ENCODE peak calls at places on chromosomes 2 and 18, in four cellular contexts. One of them, this sample, is unnamed.
A peak's percentile ranks its signal among the peaks of the same experiment; 100 is the strongest.

GRCh38 chr2:71685941-71686611 is 232.7 kb downstream of the DYSF start:
- DNase-seq in HCT116: no peak
- DNase-seq in transverse colon: no peak
- DNase-seq in tibial artery: peak; percentile 59
- DNase-seq in this sample: no peak

GRCh38 chr18:44098551-44099098 is 582.1 kb upstream of the SETBP1 start:
- DNase-seq in HCT116: no peak
- DNase-seq in transverse colon: peak; percentile 12
- DNase-seq in tibial artery: no peak
- DNase-seq in this sample: no peak

GRCh38 chr2:200308001-200308400 is 1.5 kb downstream of the SPATS2L start:
- DNase-seq in HCT116: no peak
- DNase-seq in transverse colon: no peak
- DNase-seq in tibial artery: no peak
- DNase-seq in this sample: no peak

GRCh38 chr2:143514413-143514812 is 385.2 kb downstream of the ARHGAP15 start:
- DNase-seq in HCT116: no peak
- DNase-seq in transverse colon: no peak
- DNase-seq in tibial artery: no peak
- DNase-seq in this sample: no peak

GRCh38 chr18:7601249-7601620 is 34.1 kb downstream of the PTPRM start:
- DNase-seq in HCT116: no peak
- DNase-seq in transverse colon: no peak
- DNase-seq in tibial artery: no peak
- DNase-seq in this sample: no peak

GRCh38 chr18:24209558-24209957 is 70.7 kb downstream of the CABYR start:
- DNase-seq in HCT116: peak; percentile 35
- DNase-seq in transverse colon: no peak
- DNase-seq in tibial artery: no peak
- DNase-seq in this sample: no peak

GRCh38 chr2:113072584-113072983 is 4.8 kb downstream of the IL1F10 start:
- DNase-seq in HCT116: no peak
- DNase-seq in transverse colon: no peak
- DNase-seq in tibial artery: no peak
- DNase-seq in this sample: no peak

GRCh38 chr18:2984703-2985261 is 28.2 kb downstream of the LPIN2 start:
- DNase-seq in HCT116: no peak
- DNase-seq in transverse colon: peak; percentile 84
- DNase-seq in tibial artery: no peak
- DNase-seq in this sample: no peak

GRCh38 chr18:34710430-34711386 is 610 bp downstream of the DTNA start:
- DNase-seq in HCT116: no peak
- DNase-seq in transverse colon: no peak
- DNase-seq in tibial artery: no peak
- DNase-seq in this sample: no peak

GRCh38 chr2:164898475-164898874 is 56.9 kb downstream of the SLC38A11 start:
- DNase-seq in HCT116: no peak
- DNase-seq in transverse colon: no peak
- DNase-seq in tibial artery: no peak
- DNase-seq in this sample: no peak

GRCh38 chr18:36624451-36625167 is 204.2 kb downstream of the TPGS2 start:
- DNase-seq in HCT116: no peak
- DNase-seq in transverse colon: no peak
- DNase-seq in tibial artery: no peak
- DNase-seq in this sample: no peak

GRCh38 chr2:219210572-219211362 is 4.2 kb downstream of the ZFAND2B start:
- DNase-seq in HCT116: no peak
- DNase-seq in transverse colon: no peak
- DNase-seq in tibial artery: no peak
- DNase-seq in this sample: no peak

GRCh38 chr2:29923110-29923721 is 1.8 kb upstream of the ALK start:
- DNase-seq in HCT116: peak; percentile 42
- DNase-seq in transverse colon: peak; percentile 46
- DNase-seq in tibial artery: no peak
- DNase-seq in this sample: no peak

GRCh38 chr2:171172980-171173542 is 12.4 kb upstream of the TLK1 start:
- DNase-seq in HCT116: no peak
- DNase-seq in transverse colon: no peak
- DNase-seq in tibial artery: no peak
- DNase-seq in this sample: no peak

DNA sequence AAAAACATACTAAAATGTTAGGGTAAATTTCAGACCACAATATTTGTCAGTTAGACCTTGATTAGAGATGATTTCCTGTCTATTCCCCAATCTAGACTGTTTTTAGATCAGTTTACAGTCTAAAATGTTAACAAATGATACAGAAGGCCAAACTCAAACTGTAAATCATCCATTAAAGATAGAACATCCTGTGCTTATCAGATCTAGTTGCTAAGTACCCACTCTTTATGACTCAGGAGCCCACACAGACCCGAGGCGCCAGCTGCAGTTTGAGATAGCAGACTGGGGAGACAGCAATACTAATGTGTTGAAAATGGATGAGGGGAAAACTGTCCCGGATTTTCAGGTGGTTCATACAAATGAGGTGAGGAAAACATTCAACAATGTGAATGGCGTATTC is 113.3 kb downstream of the SCG2 start:
- DNase-seq in HCT116: no peak
- DNase-seq in transverse colon: no peak
- DNase-seq in tibial artery: no peak
- DNase-seq in this sample: no peak
- H3K4me1 ChIP-seq in HCT116: peaks cover 11% of the 10 kb centered on the region
- H3K4me1 ChIP-seq in transverse colon: no peaks in the 10 kb centered on the region
- H3K4me1 ChIP-seq in tibial artery: peaks cover 12% of the 10 kb centered on the region
- H3K4me1 ChIP-seq in this sample: no peaks in the 10 kb centered on the region

GRCh38 chr2:136328396-136328795 is 210.4 kb upstream of the CXCR4 start:
- DNase-seq in HCT116: no peak
- DNase-seq in transverse colon: no peak
- DNase-seq in tibial artery: no peak
- DNase-seq in this sample: no peak

GRCh38 chr2:136325844-136326291 is 207.9 kb upstream of the CXCR4 start:
- DNase-seq in HCT116: no peak
- DNase-seq in transverse colon: no peak
- DNase-seq in tibial artery: no peak
- DNase-seq in this sample: no peak

GRCh38 chr2:136324966-136325365 is 207.0 kb upstream of the CXCR4 start:
- DNase-seq in HCT116: no peak
- DNase-seq in transverse colon: no peak
- DNase-seq in tibial artery: no peak
- DNase-seq in this sample: no peak

GRCh38 chr2:136323935-136324334 is 206.0 kb upstream of the CXCR4 start:
- DNase-seq in HCT116: no peak
- DNase-seq in transverse colon: no peak
- DNase-seq in tibial artery: no peak
- DNase-seq in this sample: no peak

GRCh38 chr2:136327162-136327852 is 209.4 kb upstream of the CXCR4 start:
- DNase-seq in HCT116: no peak
- DNase-seq in transverse colon: peak; percentile 58
- DNase-seq in tibial artery: no peak
- DNase-seq in this sample: no peak
- H3K27ac ChIP-seq in HCT116: no peak overlapping the region
- H3K27ac ChIP-seq in transverse colon: peak overlapping the region; percentile 4
- H3K27ac ChIP-seq in tibial artery: no peak overlapping the region
- H3K27ac ChIP-seq in this sample: no peak overlapping the region

GRCh38 chr2:127373362-127374083 is 14.3 kb downstream of the MAP3K2 start:
- DNase-seq in HCT116: no peak
- DNase-seq in transverse colon: no peak
- DNase-seq in tibial artery: no peak
- DNase-seq in this sample: no peak
- H3K27me3 ChIP-seq in HCT116: no peaks in the 10 kb centered on the region
- H3K27me3 ChIP-seq in transverse colon: no peaks in the 10 kb centered on the region
- H3K27me3 ChIP-seq in tibial artery: no peaks in the 10 kb centered on the region
- H3K27me3 ChIP-seq in this sample: no peaks in the 10 kb centered on the region

GRCh38 chr18:58277457-58277739 is 233.4 kb downstream of the NEDD4L start:
- DNase-seq in HCT116: no peak
- DNase-seq in transverse colon: no peak
- DNase-seq in tibial artery: no peak
- DNase-seq in this sample: no peak
- H3K4me1 ChIP-seq in HCT116: peaks cover 4% of the 10 kb centered on the region
- H3K4me1 ChIP-seq in transverse colon: peaks cover 13% of the 10 kb centered on the region
- H3K4me1 ChIP-seq in tibial artery: no peaks in the 10 kb centered on the region
- H3K4me1 ChIP-seq in this sample: peaks cover 35% of the 10 kb centered on the region

DNA sequence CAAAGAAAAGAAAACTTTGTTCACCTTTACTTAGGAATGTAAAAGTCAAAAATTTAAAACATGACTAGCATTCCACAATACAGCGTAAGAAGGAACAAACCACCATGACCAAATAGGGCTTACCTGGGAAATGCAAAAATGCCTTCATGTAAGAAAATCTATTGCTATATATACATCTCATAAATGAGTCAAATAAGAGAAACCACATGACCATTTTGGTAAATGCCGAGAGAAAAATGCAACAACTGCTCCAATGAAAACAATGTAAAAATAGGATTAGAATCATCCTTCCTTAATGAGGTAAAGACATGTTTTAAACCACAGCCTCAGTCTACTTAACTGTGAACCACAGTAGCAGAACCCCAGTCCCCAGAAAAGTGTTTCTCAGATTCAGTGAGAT is 49.4 kb downstream of the TGOLN2 start:
- DNase-seq in HCT116: no peak
- DNase-seq in transverse colon: no peak
- DNase-seq in tibial artery: no peak
- DNase-seq in this sample: no peak
- H3K27ac ChIP-seq in HCT116: no peak overlapping the region
- H3K27ac ChIP-seq in transverse colon: peak overlapping the region; percentile 55
- H3K27ac ChIP-seq in tibial artery: peak overlapping the region; percentile 80
- H3K27ac ChIP-seq in this sample: no peak overlapping the region

DNA sequence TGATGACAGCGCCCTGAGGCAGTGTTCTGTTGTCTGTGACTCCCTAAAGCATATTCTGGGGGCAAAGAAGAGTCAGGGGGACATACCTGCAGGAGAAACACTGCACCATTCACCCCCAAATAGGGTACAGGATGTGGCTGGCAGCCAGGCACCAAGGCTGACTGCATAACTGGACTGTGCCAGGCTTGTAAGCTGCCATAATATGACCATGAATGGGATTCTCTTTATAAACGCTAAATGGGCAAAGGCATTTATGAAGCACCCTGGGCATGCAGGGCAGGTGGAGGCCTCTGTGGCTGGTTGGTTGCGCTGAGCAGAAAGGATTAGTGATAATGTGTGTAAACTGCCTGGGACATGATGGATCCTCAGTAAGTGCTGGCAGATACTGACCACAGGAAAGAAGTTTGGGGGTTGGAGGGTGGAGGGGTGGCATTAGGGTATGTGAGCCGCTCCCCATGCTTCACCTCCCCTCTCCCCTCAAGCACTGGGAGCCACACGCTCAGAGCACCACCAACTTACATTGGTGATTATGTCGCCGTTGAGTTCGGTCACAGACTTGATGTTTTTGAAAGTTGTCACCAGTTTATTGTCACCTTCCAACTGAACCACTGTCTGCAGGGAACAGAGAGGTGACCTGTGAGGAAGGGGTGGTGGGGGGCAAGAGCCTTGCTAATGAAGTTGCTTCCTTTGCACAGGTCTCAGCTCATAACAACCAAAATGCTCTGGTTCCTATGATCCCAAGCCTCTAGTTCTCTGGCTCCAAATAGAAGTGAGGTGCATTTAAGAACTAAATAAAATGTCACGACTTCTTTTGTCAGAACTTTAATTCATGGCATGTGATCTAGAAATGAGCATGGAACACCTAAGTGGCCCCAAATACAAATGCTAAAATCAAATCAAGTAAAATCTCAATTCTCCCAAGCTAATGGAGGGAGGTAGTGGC is 3.6 kb downstream of the FABP1 start:
- DNase-seq in HCT116: no peak
- DNase-seq in transverse colon: no peak
- DNase-seq in tibial artery: no peak
- DNase-seq in this sample: no peak
- H3K27me3 ChIP-seq in HCT116: peaks cover 12% of the 10 kb centered on the region
- H3K27me3 ChIP-seq in transverse colon: no peaks in the 10 kb centered on the region
- H3K27me3 ChIP-seq in tibial artery: no peaks in the 10 kb centered on the region
- H3K27me3 ChIP-seq in this sample: no peaks in the 10 kb centered on the region

DNA sequence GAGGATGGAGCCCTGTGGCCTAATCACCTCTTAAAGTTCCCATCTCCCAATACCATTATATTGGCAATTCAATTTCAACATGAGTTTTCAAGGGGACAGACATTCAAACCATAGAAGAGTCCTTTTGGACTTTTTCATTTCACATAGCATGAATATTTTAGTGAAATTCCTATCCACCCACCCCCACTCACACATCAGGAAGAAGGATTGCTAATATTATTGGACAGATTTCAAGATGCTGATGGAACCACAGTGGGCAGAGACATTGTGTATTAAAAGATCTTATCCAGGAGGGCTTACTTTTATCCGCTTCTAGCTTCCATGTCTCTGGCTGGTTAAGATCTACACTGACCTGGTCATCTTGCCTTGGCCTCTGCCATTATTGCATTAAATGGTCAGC is 297.4 kb upstream of the ACVR2A start:
- DNase-seq in HCT116: no peak
- DNase-seq in transverse colon: no peak
- DNase-seq in tibial artery: no peak
- DNase-seq in this sample: no peak
- H3K4me1 ChIP-seq in HCT116: no peaks in the 10 kb centered on the region
- H3K4me1 ChIP-seq in transverse colon: no peaks in the 10 kb centered on the region
- H3K4me1 ChIP-seq in tibial artery: no peaks in the 10 kb centered on the region
- H3K4me1 ChIP-seq in this sample: no peaks in the 10 kb centered on the region